ENCODE peak calls at places on chromosomes 13 and 19, in nine cellular contexts. L, F, T, M, Y, X, Z, P and S are unnamed samples.

GRCh38 chr13:112072531-112073244 is 5.7 kb downstream of the SOX1 start:
- DNase-seq in F (no peak), P (no peak), X (no peak), L (no peak), M (peak), Z (no peak), Y (no peak), T (no peak), S (peak)

GRCh38 chr19:15251749-15252397 is 19.6 kb upstream of the EPHX3 start:
- DNase-seq in P (no peak), Y (no peak), L (peak), T (peak), Z (peak), X (peak), F (peak), M (peak), S (peak)

GRCh38 chr19:38061294-38061693 is 154.3 kb downstream of the SIPA1L3 start:
- DNase-seq in Y (no peak), Z (peak), X (no peak), F (no peak), T (peak), M (no peak), P (no peak), L (peak), S (peak)

GRCh38 chr13:103062079-103062478 is 4.1 kb downstream of the SLC10A2 start:
- DNase-seq in F (no peak), Y (no peak), Z (no peak), L (no peak), M (no peak), P (no peak), T (no peak), X (no peak), S (no peak)

GRCh38 chr19:4745986-4746385 is 22.3 kb upstream of the DPP9 start:
- DNase-seq in L (no peak), M (no peak), P (no peak), F (no peak), X (no peak), Y (no peak), T (no peak), Z (no peak), S (no peak)

GRCh38 chr13:19782049-19782726 is 557 bp downstream of the PSPC1 start:
- DNase-seq in Y (peak), F (peak), P (peak), L (peak), X (peak), M (peak), Z (peak), T (peak), S (peak)

GRCh38 chr13:109974354-109974753 is 188.0 kb upstream of the IRS2 start:
- DNase-seq in X (no peak), L (no peak), Y (no peak), M (no peak), P (no peak), T (peak), F (no peak), Z (peak), S (no peak)

GRCh38 chr19:4606921-4607678 is 32.2 kb upstream of the TNFAIP8L1 start:
- DNase-seq in M (peak), Z (no peak), X (peak), P (no peak), Y (no peak), L (no peak), F (peak), T (peak), S (no peak)

GRCh38 chr13:20825476-20825875 is 51.7 kb upstream of the EEF1AKMT1 start:
- DNase-seq in L (no peak), M (no peak), Z (peak), T (no peak), X (no peak), P (no peak), Y (no peak), F (no peak), S (no peak)

GRCh38 chr19:18815673-18816072 is 16.1 kb upstream of the UPF1 start:
- DNase-seq in P (no peak), Z (no peak), M (no peak), L (no peak), F (no peak), T (no peak), Y (no peak), X (no peak), S (no peak)

GRCh38 chr19:55641376-55642152 is 762 bp downstream of the ZNF580 start:
- DNase-seq in X (peak), M (no peak), T (no peak), Y (no peak), P (no peak), L (peak), Z (peak), F (no peak), S (peak)

GRCh38 chr13:49086711-49087110 is 111.0 kb downstream of the FNDC3A start:
- DNase-seq in P (no peak), M (no peak), F (no peak), Z (peak), T (peak), Y (no peak), L (peak), X (peak), S (no peak)

GRCh38 chr19:16051254-16052025 is 24.9 kb upstream of the TPM4 start:
- DNase-seq in X (peak), M (no peak), Z (peak), L (peak), Y (no peak), P (no peak), F (no peak), T (peak), S (peak)

GRCh38 chr19:35320285-35320706 is 8.7 kb upstream of the CD22 start:
- DNase-seq in L (no peak), T (no peak), M (no peak), P (no peak), X (no peak), Y (no peak), F (peak), Z (no peak), S (no peak)

GRCh38 chr13:76722782-76723181 is 163.4 kb downstream of the KCTD12 start:
- DNase-seq in P (no peak), X (no peak), F (no peak), Y (no peak), L (no peak), Z (no peak), T (no peak), M (no peak), S (no peak)

GRCh38 chr13:110617326-110618072 is 2.2 kb downstream of the NAXD start:
- DNase-seq in M (no peak), X (no peak), Z (peak), P (no peak), Y (no peak), F (no peak), T (peak), L (peak), S (no peak)

GRCh38 chr13:114146629-114147028 is 14.2 kb upstream of the RASA3 start:
- DNase-seq in F (no peak), L (no peak), T (no peak), M (no peak), Y (no peak), X (no peak), Z (peak), P (peak), S (no peak)

GRCh38 chr19:2441096-2441752 is 13.8 kb upstream of the TIMM13 start:
- DNase-seq in F (no peak), X (no peak), Y (no peak), T (no peak), L (no peak), P (no peak), M (no peak), Z (no peak), S (no peak)

GRCh38 chr19:7602935-7603497 is 7.4 kb downstream of the CAMSAP3 start:
- DNase-seq in M (no peak), Y (no peak), P (no peak), L (no peak), F (no peak), X (no peak), T (no peak), Z (no peak), S (no peak)